ENCODE peak calls at places on chromosomes 3 and 15, in eight cellular contexts. P is AG09319, U is AG04450, A is BJ, D is WTC11, L is neural crest cell, G is RWPE2, K is progenitor cell of endocrine pancreas. T is an unnamed sample.

GRCh38 chr15:83436513-83437158 is 10.5 kb upstream of the SH3GL3 start:
- DNase-seq in P (no peak), U (no peak), A (no peak), D (no peak), L (peak), G (no peak), K (no peak), T (no peak)

GRCh38 chr3:170081079-170081741 is 43.4 kb downstream of the GPR160 start:
- DNase-seq in P (peak), U (peak), A (no peak), D (no peak), L (no peak), G (no peak), K (no peak), T (no peak)

GRCh38 chr3:14286887-14287496 is 108.4 kb downstream of the LSM3 start:
- DNase-seq in P (no peak), U (no peak), A (no peak), D (no peak), L (no peak), G (no peak), K (no peak), T (no peak)

GRCh38 chr3:186625600-186626042 is 12.8 kb downstream of the AHSG start:
- DNase-seq in P (no peak), U (no peak), A (no peak), D (no peak), L (no peak), G (no peak), K (no peak), T (no peak)

GRCh38 chr3:139944256-139944910 is 9.4 kb downstream of the CLSTN2 start:
- DNase-seq in P (no peak), U (no peak), A (no peak), D (no peak), L (no peak), G (no peak), K (no peak), T (no peak)

GRCh38 chr3:35596611-35597010 is 42.7 kb upstream of the ARPP21 start:
- DNase-seq in P (no peak), U (no peak), A (no peak), D (no peak), L (no peak), G (no peak), K (no peak), T (no peak)

GRCh38 chr3:196624907-196625306 is 14.6 kb upstream of the NRROS start:
- DNase-seq in P (no peak), U (no peak), A (no peak), D (no peak), L (no peak), G (no peak), K (no peak), T (no peak)

GRCh38 chr3:64945171-64945684 is 257.4 kb upstream of the ADAMTS9 start:
- DNase-seq in P (no peak), U (no peak), A (no peak), D (peak), L (peak), G (no peak), K (no peak), T (no peak)

GRCh38 chr3:150147776-150148175 is 177.1 kb upstream of the PFN2 start:
- DNase-seq in P (no peak), U (peak), A (no peak), D (no peak), L (no peak), G (no peak), K (no peak), T (no peak)

GRCh38 chr3:29065211-29065785 is 215.6 kb upstream of the RBMS3 start:
- DNase-seq in P (peak), U (peak), A (peak), D (peak), L (peak), G (peak), K (no peak), T (no peak)

GRCh38 chr3:197137741-197138140 is 108.1 kb upstream of the MELTF start:
- DNase-seq in P (no peak), U (no peak), A (no peak), D (no peak), L (no peak), G (no peak), K (no peak), T (no peak)

GRCh38 chr3:177979684-177980083 is 556.6 kb upstream of the KCNMB2 start:
- DNase-seq in P (no peak), U (no peak), A (no peak), D (no peak), L (no peak), G (no peak), K (no peak), T (no peak)

GRCh38 chr3:154139996-154140436 is 18.8 kb downstream of the ARHGEF26 start:
- DNase-seq in P (no peak), U (no peak), A (no peak), D (no peak), L (no peak), G (no peak), K (no peak), T (no peak)

GRCh38 chr15:70762469-70763119 is 764 bp downstream of the UACA start:
- DNase-seq in P (peak), U (no peak), A (no peak), D (peak), L (peak), G (no peak), K (peak), T (no peak)

GRCh38 chr3:23442598-23443383 is 239.7 kb downstream of the UBE2E2 start:
- DNase-seq in P (no peak), U (no peak), A (no peak), D (no peak), L (no peak), G (no peak), K (no peak), T (no peak)

GRCh38 chr15:45331977-45332376 is 46.4 kb downstream of the GATM start:
- DNase-seq in P (no peak), U (no peak), A (no peak), D (no peak), L (no peak), G (no peak), K (no peak), T (no peak)

GRCh38 chr15:39801641-39802309 is 19.1 kb upstream of the FSIP1 start:
- DNase-seq in P (no peak), U (no peak), A (no peak), D (peak), L (no peak), G (no peak), K (no peak), T (peak)

GRCh38 chr3:37903734-37904133 is 42.1 kb downstream of the CTDSPL start:
- DNase-seq in P (no peak), U (no peak), A (no peak), D (no peak), L (no peak), G (no peak), K (no peak), T (no peak)

GRCh38 chr3:188296761-188297689 is 143.1 kb downstream of the LPP start:
- DNase-seq in P (no peak), U (no peak), A (peak), D (no peak), L (no peak), G (no peak), K (no peak), T (no peak)

GRCh38 chr3:30693470-30694120 is 87.2 kb downstream of the TGFBR2 start:
- DNase-seq in P (peak), U (peak), A (no peak), D (peak), L (no peak), G (no peak), K (peak), T (peak)

GRCh38 chr3:13210221-13210975 is 137.2 kb upstream of the IQSEC1 start:
- DNase-seq in P (no peak), U (no peak), A (no peak), D (no peak), L (no peak), G (no peak), K (no peak), T (no peak)

GRCh38 chr3:78742041-78742440 is 1025.8 kb downstream of the ROBO1 start:
- DNase-seq in P (no peak), U (no peak), A (no peak), D (no peak), L (no peak), G (no peak), K (no peak), T (no peak)

GRCh38 chr15:38130739-38131498 is 121.7 kb upstream of the SPRED1 start:
- DNase-seq in P (peak), U (peak), A (peak), D (no peak), L (no peak), G (peak), K (no peak), T (peak)

GRCh38 chr3:196317702-196318467 is at the start of gene DYNLT2B:
- DNase-seq in P (peak), U (peak), A (peak), D (peak), L (peak), G (peak), K (peak), T (peak)

GRCh38 chr3:39101022-39101689 is 6.3 kb downstream of the GORASP1 start:
- DNase-seq in P (no peak), U (no peak), A (no peak), D (peak), L (no peak), G (no peak), K (no peak), T (peak)

GRCh38 chr3:119945286-119945685 is 149.0 kb downstream of the GSK3B start:
- DNase-seq in P (no peak), U (no peak), A (no peak), D (no peak), L (no peak), G (no peak), K (no peak), T (no peak)

GRCh38 chr15:97654677-97655076 is 305.8 kb upstream of the ARRDC4 start:
- DNase-seq in P (no peak), U (no peak), A (no peak), D (no peak), L (no peak), G (no peak), K (no peak), T (no peak)

GRCh38 chr3:24168977-24169376 is 223.9 kb downstream of the NR1D2 start:
- DNase-seq in P (no peak), U (no peak), A (no peak), D (no peak), L (no peak), G (no peak), K (no peak), T (no peak)

GRCh38 chr15:66884661-66885237 is 180.7 kb upstream of the SMAD3 start:
- DNase-seq in P (no peak), U (no peak), A (no peak), D (no peak), L (no peak), G (no peak), K (no peak), T (no peak)

DNA sequence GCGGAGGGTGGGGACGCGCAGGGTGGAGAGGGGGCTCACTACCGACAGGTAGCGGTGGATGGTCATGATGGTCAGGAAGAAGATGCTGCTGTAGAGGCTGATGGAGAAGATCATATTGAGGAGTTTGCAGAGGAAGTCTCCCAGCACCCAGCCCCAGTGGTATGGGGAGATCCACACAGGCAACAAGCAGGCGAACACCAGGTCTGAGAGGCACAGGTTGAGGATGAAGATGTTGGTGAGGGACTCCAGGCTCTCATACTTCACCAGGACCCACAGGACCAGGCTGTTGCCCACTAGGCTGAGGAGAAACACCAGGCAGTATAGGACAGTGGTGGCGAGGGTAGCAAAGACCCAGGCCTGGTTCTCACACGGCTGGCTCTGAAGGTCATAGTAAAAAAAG is 5.8 kb downstream of the XCR1 start:
- DNase-seq in P (no peak), U (no peak), A (no peak), D (no peak), L (no peak), G (no peak), K (no peak), T (no peak)
- TF ChIP-seq CTCF in P (no peak), U (no peak), A (no peak), D (no peak), L (no peak), G (no peak), K (no peak), T (no peak)

GRCh38 chr3:129040579-129041300 is 19.8 kb upstream of the GP9 start:
- DNase-seq in P (no peak), U (no peak), A (no peak), D (no peak), L (no peak), G (no peak), K (no peak), T (no peak)

GRCh38 chr3:129039271-129040038 is 21.1 kb upstream of the GP9 start:
- DNase-seq in P (no peak), U (no peak), A (no peak), D (no peak), L (no peak), G (no peak), K (no peak), T (no peak)

GRCh38 chr3:129038121-129038855 is 22.3 kb upstream of the GP9 start:
- DNase-seq in P (no peak), U (no peak), A (no peak), D (no peak), L (no peak), G (no peak), K (no peak), T (no peak)

GRCh38 chr3:129037093-129037419 is 23.5 kb upstream of the GP9 start:
- DNase-seq in P (no peak), U (no peak), A (no peak), D (no peak), L (no peak), G (no peak), K (no peak), T (no peak)

GRCh38 chr3:129040039-129040336 is 20.6 kb upstream of the GP9 start:
- DNase-seq in P (no peak), U (no peak), A (no peak), D (no peak), L (no peak), G (no peak), K (no peak), T (no peak)
- TF ChIP-seq CTCF in P (no peak), U (peak), A (no peak), D (no peak), L (no peak), G (no peak), K (no peak), T (no peak)

DNA sequence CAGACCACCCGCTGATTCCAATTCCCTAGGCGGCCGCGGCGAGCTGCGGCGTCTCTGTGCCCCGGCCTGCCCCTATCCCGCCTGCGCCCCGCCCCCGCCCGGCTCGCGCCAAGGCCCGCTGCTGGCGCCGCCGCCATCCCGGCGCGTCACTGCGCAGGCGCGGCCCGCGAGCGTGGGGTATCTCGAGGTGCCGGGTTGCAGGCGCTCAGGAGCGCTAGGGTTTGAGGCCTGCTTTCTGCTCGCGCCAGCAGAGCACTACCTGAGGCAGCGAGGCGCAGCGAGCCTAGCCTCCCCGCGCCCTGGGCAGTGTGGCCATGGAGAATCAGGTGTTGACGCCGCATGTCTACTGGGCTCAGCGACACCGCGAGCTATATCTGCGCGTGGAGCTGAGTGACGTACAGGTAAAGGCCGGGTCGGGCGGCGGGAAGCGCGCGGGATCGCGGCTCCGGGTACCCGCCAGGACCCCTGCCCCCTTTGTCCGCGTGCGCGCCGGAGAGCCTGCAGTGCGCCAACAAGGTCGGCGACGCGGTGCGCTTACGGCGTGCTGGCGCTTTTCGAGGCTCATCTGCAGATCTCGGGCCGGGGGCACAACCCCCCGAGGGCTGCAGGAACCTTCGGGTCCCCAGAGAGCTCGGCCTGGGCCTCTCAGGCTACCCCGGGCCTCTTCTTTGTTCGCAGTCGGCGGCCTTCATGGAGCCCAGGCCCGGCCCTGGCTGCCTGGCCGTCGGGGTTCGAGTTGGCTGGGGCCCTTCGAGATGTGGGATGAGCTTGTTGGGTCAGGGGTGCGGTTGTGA is at the start of gene HACD3:
- DNase-seq in P (no peak), U (no peak), A (no peak), D (peak), L (peak), G (peak), K (peak), T (peak)
- TF ChIP-seq CTCF in P (no peak), U (no peak), A (no peak), D (no peak), L (no peak), G (no peak), K (no peak), T (no peak)

GRCh38 chr15:29689724-29689986 is 132.6 kb downstream of the TJP1 start:
- DNase-seq in P (no peak), U (no peak), A (no peak), D (no peak), L (no peak), G (no peak), K (no peak), T (no peak)

GRCh38 chr15:29695486-29696167 is 126.6 kb downstream of the TJP1 start:
- DNase-seq in P (no peak), U (no peak), A (no peak), D (peak), L (no peak), G (no peak), K (no peak), T (no peak)

GRCh38 chr15:29693225-29693624 is 129.0 kb downstream of the TJP1 start:
- DNase-seq in P (no peak), U (no peak), A (no peak), D (no peak), L (no peak), G (peak), K (no peak), T (no peak)

GRCh38 chr15:29690765-29691475 is 131.3 kb downstream of the TJP1 start:
- DNase-seq in P (no peak), U (no peak), A (no peak), D (no peak), L (no peak), G (peak), K (no peak), T (no peak)

DNA sequence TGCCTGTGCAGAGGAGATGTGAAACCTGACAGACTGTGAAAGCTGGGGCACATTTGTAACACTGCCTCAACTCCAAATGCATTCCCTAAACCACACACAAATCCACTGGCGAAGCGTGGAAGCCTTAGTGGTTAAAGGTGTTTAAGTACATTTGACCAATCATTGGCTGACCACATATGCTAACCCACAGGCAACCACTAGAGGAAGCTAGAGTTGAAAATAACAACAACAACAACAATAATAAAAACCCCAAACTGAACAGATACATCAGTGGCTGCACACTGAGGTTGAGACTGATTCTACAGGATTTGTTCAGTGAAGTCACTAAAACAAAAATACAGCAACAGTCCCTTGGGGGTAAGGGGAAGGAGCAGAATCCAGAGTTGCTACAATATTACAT is 129.7 kb downstream of the TJP1 start:
- DNase-seq in P (no peak), U (no peak), A (no peak), D (no peak), L (no peak), G (no peak), K (no peak), T (no peak)
- TF ChIP-seq CTCF in P (peak), U (peak), A (peak), D (no peak), L (no peak), G (peak), K (peak), T (no peak)

GRCh38 chr3:87900061-87900460 is 158.7 kb downstream of the CGGBP1 start:
- DNase-seq in P (no peak), U (no peak), A (no peak), D (no peak), L (no peak), G (no peak), K (no peak), T (peak)
- TF ChIP-seq CTCF in P (no peak), U (no peak), A (peak), D (no peak), L (peak), G (peak), K (peak), T (no peak)

GRCh38 chr3:146640955-146641867 is 36.1 kb upstream of the PLSCR5 start:
- DNase-seq in P (no peak), U (peak), A (peak), D (no peak), L (no peak), G (no peak), K (no peak), T (peak)

GRCh38 chr3:146636881-146637280 is 31.7 kb upstream of the PLSCR5 start:
- DNase-seq in P (no peak), U (no peak), A (no peak), D (no peak), L (no peak), G (no peak), K (no peak), T (no peak)

GRCh38 chr3:146640361-146640760 is 35.2 kb upstream of the PLSCR5 start:
- DNase-seq in P (no peak), U (no peak), A (no peak), D (no peak), L (no peak), G (no peak), K (no peak), T (no peak)

GRCh38 chr3:146637871-146638270 is 32.7 kb upstream of the PLSCR5 start:
- DNase-seq in P (no peak), U (no peak), A (no peak), D (no peak), L (no peak), G (no peak), K (no peak), T (no peak)

GRCh38 chr3:146638718-146639117 is 33.6 kb upstream of the PLSCR5 start:
- DNase-seq in P (no peak), U (no peak), A (no peak), D (no peak), L (no peak), G (no peak), K (no peak), T (no peak)
- TF ChIP-seq CTCF in P (peak), U (peak), A (peak), D (no peak), L (peak), G (peak), K (peak), T (no peak)

DNA sequence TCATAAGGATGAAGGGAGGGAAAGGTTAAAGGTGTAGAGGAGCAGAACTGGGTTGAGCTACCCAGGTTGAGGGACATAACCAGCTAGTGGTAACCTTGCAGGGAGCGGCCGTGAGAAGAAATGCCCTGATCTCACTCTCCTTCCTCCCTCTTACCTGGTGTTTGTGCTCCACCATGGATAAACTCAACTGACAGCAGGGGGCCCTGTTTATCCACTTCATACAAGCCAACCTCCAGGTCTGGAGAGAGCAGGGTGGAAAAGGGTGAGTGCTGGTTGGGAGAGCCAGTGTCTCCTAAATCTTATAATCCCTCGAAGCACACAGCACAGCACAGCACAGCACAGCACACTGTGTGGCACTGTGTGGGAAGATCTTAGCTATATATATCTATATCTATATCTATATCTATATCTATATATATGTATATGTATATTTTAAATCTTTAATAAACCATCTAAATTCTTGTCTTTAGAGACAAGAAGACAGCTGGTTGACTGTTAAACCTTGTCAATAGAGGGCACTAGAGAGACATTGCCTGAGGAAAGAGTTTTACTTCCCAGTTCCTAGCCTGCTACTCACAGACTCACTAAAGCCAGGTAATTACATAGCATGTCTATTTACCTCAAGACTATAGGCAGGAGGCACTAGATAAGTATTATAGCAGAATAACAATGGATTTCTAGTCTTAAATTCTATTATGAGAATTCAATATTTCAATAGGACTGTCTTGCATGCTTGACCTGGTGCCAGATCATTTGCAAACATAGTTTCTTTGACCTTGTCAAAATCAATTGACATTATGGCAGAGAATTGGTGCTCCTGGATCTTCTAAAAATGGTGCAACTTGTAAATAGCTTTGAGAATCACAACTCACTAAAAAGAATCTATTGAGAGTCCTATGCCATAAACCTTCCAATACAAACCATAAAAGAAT is 21.7 kb upstream of the FMN1 start:
- DNase-seq in P (no peak), U (no peak), A (no peak), D (no peak), L (no peak), G (no peak), K (no peak), T (no peak)
- TF ChIP-seq CTCF in P (peak), U (peak), A (peak), D (peak), L (peak), G (peak), K (peak), T (peak)

T was measured in GM20000.